ENCODE peak calls at places on chromosomes 1 and 21, in ten cellular contexts. H, C, F, S, D, N, W, K, Z and T are unnamed samples.
A peak's percentile ranks its signal among the peaks of the same experiment; 100 is the strongest.

GRCh38 chr1:214427871-214428277 is 123.5 kb downstream of the PTPN14 start:
- DNase-seq in H (peak; percentile 95), C (peak; percentile 72), F (peak; percentile 96), S (peak; percentile 35), D (peak; percentile 44), N (peak; percentile 15), W (peak; percentile 93), K (no peak), Z (no peak), T (no peak)

GRCh38 chr1:171742577-171742922 is 685 bp upstream of the VAMP4 start:
- DNase-seq in H (peak; percentile 48), C (no peak), F (peak; percentile 85), S (no peak), D (no peak), N (no peak), W (no peak), K (peak; percentile 62), Z (peak; percentile 73), T (peak; percentile 77)

GRCh38 chr1:106700151-106700550 is 356.3 kb upstream of the PRMT6 start:
- DNase-seq in H (peak; percentile 77), C (no peak), F (peak; percentile 53), S (no peak), D (no peak), N (no peak), W (peak; percentile 56), K (no peak), Z (peak; percentile 59), T (no peak)

GRCh38 chr1:22414244-22414751 is 37.4 kb upstream of the ZBTB40 start:
- DNase-seq in H (no peak), C (no peak), F (peak; percentile 87), S (peak; percentile 61), D (no peak), N (no peak), W (no peak), K (no peak), Z (peak; percentile 90), T (no peak)

GRCh38 chr1:204479387-204480136 is 15.0 kb downstream of the PIK3C2B start:
- DNase-seq in H (no peak), C (no peak), F (peak; percentile 75), S (peak; percentile 83), D (peak; percentile 10), N (no peak), W (no peak), K (no peak), Z (no peak), T (no peak)

GRCh38 chr21:45436371-45437040 is 31.5 kb downstream of the COL18A1 start:
- DNase-seq in H (no peak), C (no peak), F (no peak), S (no peak), D (no peak), N (no peak), W (no peak), K (no peak), Z (no peak), T (no peak)

GRCh38 chr1:59007429-59007819 is 223.6 kb upstream of the JUN start:
- DNase-seq in H (no peak), C (no peak), F (no peak), S (no peak), D (no peak), N (no peak), W (no peak), K (no peak), Z (no peak), T (no peak)

GRCh38 chr1:85573348-85573747 is 7.2 kb upstream of the CCN1 start:
- DNase-seq in H (no peak), C (no peak), F (peak; percentile 53), S (peak; percentile 86), D (no peak), N (no peak), W (no peak), K (no peak), Z (no peak), T (no peak)

GRCh38 chr1:32215629-32216505 is 6.3 kb downstream of the TMEM234 start:
- DNase-seq in H (peak; percentile 60), C (peak; percentile 59), F (peak; percentile 81), S (peak; percentile 75), D (peak; percentile 69), N (peak; percentile 25), W (no peak), K (peak; percentile 40), Z (peak; percentile 67), T (peak; percentile 64)

GRCh38 chr1:182060877-182061276 is 635 bp downstream of the ZNF648 start:
- DNase-seq in H (no peak), C (no peak), F (no peak), S (no peak), D (no peak), N (no peak), W (no peak), K (no peak), Z (no peak), T (no peak)

GRCh38 chr1:212203611-212204010 is 81.6 kb upstream of the PPP2R5A start:
- DNase-seq in H (no peak), C (no peak), F (no peak), S (no peak), D (no peak), N (no peak), W (no peak), K (no peak), Z (no peak), T (no peak)

GRCh38 chr1:200411406-200412257 is 1.8 kb upstream of the ZNF281 start:
- DNase-seq in H (no peak), C (no peak), F (no peak), S (peak; percentile 53), D (no peak), N (no peak), W (no peak), K (no peak), Z (no peak), T (no peak)

GRCh38 chr1:198122693-198123092 is 34.1 kb upstream of the NEK7 start:
- DNase-seq in H (no peak), C (no peak), F (no peak), S (no peak), D (no peak), N (no peak), W (no peak), K (no peak), Z (no peak), T (no peak)

GRCh38 chr1:10402729-10403274 is 3.9 kb downstream of the PGD start:
- DNase-seq in H (peak; percentile 18), C (no peak), F (no peak), S (no peak), D (no peak), N (no peak), W (no peak), K (no peak), Z (no peak), T (no peak)

GRCh38 chr1:8018492-8019228 is 7.4 kb downstream of the ERRFI1 start:
- DNase-seq in H (no peak), C (no peak), F (peak; percentile 61), S (no peak), D (no peak), N (no peak), W (no peak), K (no peak), Z (no peak), T (peak; percentile 33)

GRCh38 chr1:8107897-8108296 is 81.8 kb upstream of the ERRFI1 start:
- DNase-seq in H (no peak), C (no peak), F (no peak), S (peak; percentile 39), D (no peak), N (no peak), W (no peak), K (no peak), Z (no peak), T (no peak)